ENCODE peak calls at places on chromosomes 5 and 9, in eight cellular contexts. One of them, this sample, is unnamed.

GRCh38 chr9:90331826-90332575 is 310.6 kb downstream of the DIRAS2 start:
- DNase-seq in uterus: no peak
- DNase-seq in mammary epithelial cell: no peak
- DNase-seq in WTC11: no peak
- DNase-seq in pancreas: no peak
- DNase-seq in keratinocyte: no peak
- DNase-seq in AG10803: peak; percentile 87
- DNase-seq in mesothelial cell of epicardium: no peak
- DNase-seq in this sample: no peak

GRCh38 chr5:3401635-3402034 is 194.0 kb upstream of the IRX1 start:
- DNase-seq in mesothelial cell of epicardium: no peak
- DNase-seq in AG10803: no peak
- DNase-seq in pancreas: no peak
- DNase-seq in keratinocyte: no peak
- DNase-seq in uterus: no peak
- DNase-seq in mammary epithelial cell: no peak
- DNase-seq in WTC11: no peak
- DNase-seq in this sample: no peak

GRCh38 chr5:106397700-106398099 is 1273.0 kb downstream of the EFNA5 start:
- DNase-seq in pancreas: no peak
- DNase-seq in mesothelial cell of epicardium: no peak
- DNase-seq in keratinocyte: peak; percentile 56
- DNase-seq in WTC11: no peak
- DNase-seq in uterus: no peak
- DNase-seq in AG10803: peak; percentile 91
- DNase-seq in mammary epithelial cell: peak; percentile 98
- DNase-seq in this sample: no peak

GRCh38 chr9:38641985-38642864 is 21.8 kb upstream of the ANKRD18A start:
- DNase-seq in pancreas: no peak
- DNase-seq in WTC11: peak; percentile 55
- DNase-seq in keratinocyte: no peak
- DNase-seq in uterus: no peak
- DNase-seq in mammary epithelial cell: peak; percentile 34
- DNase-seq in mesothelial cell of epicardium: no peak
- DNase-seq in AG10803: peak; percentile 13
- DNase-seq in this sample: peak; percentile 28

GRCh38 chr9:123335227-123335985 is 20.6 kb upstream of the CRB2 start:
- DNase-seq in mammary epithelial cell: peak; percentile 47
- DNase-seq in mesothelial cell of epicardium: peak; percentile 66
- DNase-seq in keratinocyte: no peak
- DNase-seq in pancreas: no peak
- DNase-seq in WTC11: no peak
- DNase-seq in uterus: no peak
- DNase-seq in AG10803: peak; percentile 86
- DNase-seq in this sample: no peak

GRCh38 chr9:113464286-113464660 is 746 bp downstream of the RGS3 start:
- DNase-seq in mammary epithelial cell: no peak
- DNase-seq in uterus: no peak
- DNase-seq in keratinocyte: no peak
- DNase-seq in pancreas: no peak
- DNase-seq in WTC11: no peak
- DNase-seq in AG10803: no peak
- DNase-seq in mesothelial cell of epicardium: no peak
- DNase-seq in this sample: no peak

GRCh38 chr5:72300590-72301339 is 19.3 kb downstream of the MRPS27 start:
- DNase-seq in mesothelial cell of epicardium: no peak
- DNase-seq in WTC11: no peak
- DNase-seq in uterus: no peak
- DNase-seq in pancreas: no peak
- DNase-seq in mammary epithelial cell: no peak
- DNase-seq in AG10803: no peak
- DNase-seq in keratinocyte: no peak
- DNase-seq in this sample: no peak

GRCh38 chr5:98679963-98680362 is 93.5 kb upstream of the RGMB start:
- DNase-seq in WTC11: no peak
- DNase-seq in AG10803: no peak
- DNase-seq in uterus: no peak
- DNase-seq in mesothelial cell of epicardium: no peak
- DNase-seq in pancreas: no peak
- DNase-seq in mammary epithelial cell: no peak
- DNase-seq in keratinocyte: no peak
- DNase-seq in this sample: no peak

GRCh38 chr9:73753171-73753570 is 601.5 kb downstream of the ANXA1 start:
- DNase-seq in uterus: no peak
- DNase-seq in AG10803: no peak
- DNase-seq in keratinocyte: no peak
- DNase-seq in mesothelial cell of epicardium: no peak
- DNase-seq in pancreas: no peak
- DNase-seq in WTC11: no peak
- DNase-seq in mammary epithelial cell: peak; percentile 42
- DNase-seq in this sample: no peak

GRCh38 chr5:109668668-109669422 is 20.9 kb upstream of the MAN2A1 start:
- DNase-seq in WTC11: no peak
- DNase-seq in uterus: no peak
- DNase-seq in AG10803: no peak
- DNase-seq in pancreas: no peak
- DNase-seq in mammary epithelial cell: no peak
- DNase-seq in mesothelial cell of epicardium: no peak
- DNase-seq in keratinocyte: no peak
- DNase-seq in this sample: no peak

GRCh38 chr9:129864991-129865647 is 29.9 kb downstream of the USP20 start:
- DNase-seq in WTC11: no peak
- DNase-seq in AG10803: no peak
- DNase-seq in uterus: no peak
- DNase-seq in pancreas: no peak
- DNase-seq in mammary epithelial cell: no peak
- DNase-seq in keratinocyte: no peak
- DNase-seq in mesothelial cell of epicardium: no peak
- DNase-seq in this sample: no peak

GRCh38 chr9:112175796-112176315 is 759 bp upstream of the SUSD1 start:
- DNase-seq in mammary epithelial cell: no peak
- DNase-seq in mesothelial cell of epicardium: no peak
- DNase-seq in AG10803: no peak
- DNase-seq in pancreas: no peak
- DNase-seq in WTC11: no peak
- DNase-seq in keratinocyte: no peak
- DNase-seq in uterus: no peak
- DNase-seq in this sample: no peak

GRCh38 chr5:162497455-162497854 is 429.9 kb downstream of the GABRG2 start:
- DNase-seq in pancreas: no peak
- DNase-seq in WTC11: no peak
- DNase-seq in keratinocyte: no peak
- DNase-seq in mammary epithelial cell: no peak
- DNase-seq in uterus: no peak
- DNase-seq in AG10803: no peak
- DNase-seq in mesothelial cell of epicardium: no peak
- DNase-seq in this sample: no peak

GRCh38 chr5:50807661-50808060 is 141.2 kb downstream of the PARP8 start:
- DNase-seq in pancreas: no peak
- DNase-seq in AG10803: no peak
- DNase-seq in mesothelial cell of epicardium: no peak
- DNase-seq in keratinocyte: peak; percentile 56
- DNase-seq in WTC11: no peak
- DNase-seq in uterus: no peak
- DNase-seq in mammary epithelial cell: peak; percentile 90
- DNase-seq in this sample: no peak

GRCh38 chr9:127777368-127777960 is 1.0 kb downstream of the SH2D3C start:
- DNase-seq in pancreas: no peak
- DNase-seq in WTC11: no peak
- DNase-seq in uterus: no peak
- DNase-seq in mammary epithelial cell: no peak
- DNase-seq in mesothelial cell of epicardium: no peak
- DNase-seq in keratinocyte: no peak
- DNase-seq in AG10803: no peak
- DNase-seq in this sample: no peak

GRCh38 chr5:132260051-132260450 is 2.6 kb downstream of the PDLIM4 start:
- DNase-seq in keratinocyte: no peak
- DNase-seq in pancreas: no peak
- DNase-seq in AG10803: no peak
- DNase-seq in mammary epithelial cell: peak; percentile 83
- DNase-seq in uterus: no peak
- DNase-seq in mesothelial cell of epicardium: no peak
- DNase-seq in WTC11: no peak
- DNase-seq in this sample: no peak

GRCh38 chr5:144972317-144972716 is 801.6 kb downstream of the KCTD16 start:
- DNase-seq in WTC11: no peak
- DNase-seq in mesothelial cell of epicardium: no peak
- DNase-seq in pancreas: no peak
- DNase-seq in mammary epithelial cell: no peak
- DNase-seq in AG10803: no peak
- DNase-seq in keratinocyte: no peak
- DNase-seq in uterus: no peak
- DNase-seq in this sample: no peak

GRCh38 chr5:72314571-72315172 is 5.4 kb downstream of the MRPS27 start:
- DNase-seq in uterus: no peak
- DNase-seq in AG10803: peak; percentile 46
- DNase-seq in mammary epithelial cell: peak; percentile 40
- DNase-seq in mesothelial cell of epicardium: no peak
- DNase-seq in keratinocyte: no peak
- DNase-seq in pancreas: no peak
- DNase-seq in WTC11: no peak
- DNase-seq in this sample: no peak

GRCh38 chr5:167993771-167994170 is 297.7 kb upstream of the WWC1 start:
- DNase-seq in AG10803: no peak
- DNase-seq in pancreas: no peak
- DNase-seq in keratinocyte: peak; percentile 41
- DNase-seq in mammary epithelial cell: peak; percentile 65
- DNase-seq in WTC11: no peak
- DNase-seq in uterus: no peak
- DNase-seq in mesothelial cell of epicardium: no peak
- DNase-seq in this sample: no peak

GRCh38 chr9:106486685-106487084 is 376.3 kb upstream of the ZNF462 start:
- DNase-seq in pancreas: no peak
- DNase-seq in AG10803: no peak
- DNase-seq in mammary epithelial cell: peak; percentile 64
- DNase-seq in WTC11: no peak
- DNase-seq in mesothelial cell of epicardium: no peak
- DNase-seq in keratinocyte: peak; percentile 42
- DNase-seq in uterus: no peak
- DNase-seq in this sample: no peak

GRCh38 chr9:17744786-17745185 is 165.9 kb downstream of the SH3GL2 start:
- DNase-seq in WTC11: peak; percentile 45
- DNase-seq in keratinocyte: no peak
- DNase-seq in mesothelial cell of epicardium: peak; percentile 45
- DNase-seq in mammary epithelial cell: peak; percentile 6
- DNase-seq in pancreas: no peak
- DNase-seq in AG10803: no peak
- DNase-seq in uterus: no peak
- DNase-seq in this sample: peak; percentile 47

GRCh38 chr9:123338710-123339665 is 17.0 kb upstream of the CRB2 start:
- DNase-seq in mammary epithelial cell: no peak
- DNase-seq in uterus: no peak
- DNase-seq in keratinocyte: no peak
- DNase-seq in pancreas: no peak
- DNase-seq in mesothelial cell of epicardium: no peak
- DNase-seq in WTC11: no peak
- DNase-seq in AG10803: no peak
- DNase-seq in this sample: no peak

GRCh38 chr5:158840193-158840592 is 259.5 kb downstream of the EBF1 start:
- DNase-seq in uterus: no peak
- DNase-seq in mesothelial cell of epicardium: no peak
- DNase-seq in pancreas: no peak
- DNase-seq in keratinocyte: no peak
- DNase-seq in mammary epithelial cell: no peak
- DNase-seq in WTC11: no peak
- DNase-seq in AG10803: peak; percentile 71
- DNase-seq in this sample: no peak

GRCh38 chr9:92035146-92035545 is 80.1 kb downstream of the SPTLC1 start:
- DNase-seq in uterus: no peak
- DNase-seq in pancreas: no peak
- DNase-seq in keratinocyte: no peak
- DNase-seq in mammary epithelial cell: no peak
- DNase-seq in AG10803: peak; percentile 76
- DNase-seq in mesothelial cell of epicardium: no peak
- DNase-seq in WTC11: no peak
- DNase-seq in this sample: no peak

GRCh38 chr5:175753536-175753890 is 95.6 kb downstream of the HRH2 start:
- DNase-seq in pancreas: no peak
- DNase-seq in uterus: no peak
- DNase-seq in WTC11: no peak
- DNase-seq in mammary epithelial cell: no peak
- DNase-seq in mesothelial cell of epicardium: no peak
- DNase-seq in keratinocyte: no peak
- DNase-seq in AG10803: no peak
- DNase-seq in this sample: no peak

GRCh38 chr9:83449981-83450380 is 88.2 kb downstream of the FRMD3 start:
- DNase-seq in mammary epithelial cell: no peak
- DNase-seq in pancreas: no peak
- DNase-seq in AG10803: no peak
- DNase-seq in uterus: no peak
- DNase-seq in mesothelial cell of epicardium: no peak
- DNase-seq in WTC11: no peak
- DNase-seq in keratinocyte: no peak
- DNase-seq in this sample: no peak
- TF ChIP-seq CTCF in mammary epithelial cell: no peak
- TF ChIP-seq CTCF in pancreas: no peak
- TF ChIP-seq CTCF in AG10803: no peak
- TF ChIP-seq CTCF in uterus: no peak
- TF ChIP-seq CTCF in mesothelial cell of epicardium: no peak
- TF ChIP-seq CTCF in WTC11: no peak
- TF ChIP-seq CTCF in keratinocyte: no peak
- TF ChIP-seq CTCF in this sample: no peak

GRCh38 chr9:99012957-99013512 is 69.3 kb downstream of the COL15A1 start:
- DNase-seq in keratinocyte: no peak
- DNase-seq in pancreas: no peak
- DNase-seq in mammary epithelial cell: no peak
- DNase-seq in mesothelial cell of epicardium: no peak
- DNase-seq in AG10803: no peak
- DNase-seq in uterus: no peak
- DNase-seq in WTC11: no peak
- DNase-seq in this sample: no peak
- TF ChIP-seq CTCF in keratinocyte: no peak
- TF ChIP-seq CTCF in pancreas: no peak
- TF ChIP-seq CTCF in mammary epithelial cell: no peak
- TF ChIP-seq CTCF in mesothelial cell of epicardium: no peak
- TF ChIP-seq CTCF in AG10803: no peak
- TF ChIP-seq CTCF in uterus: no peak
- TF ChIP-seq CTCF in WTC11: no peak
- TF ChIP-seq CTCF in this sample: no peak

GRCh38 chr5:68745459-68745858 is 348.4 kb upstream of the SLC30A5 start:
- DNase-seq in WTC11: no peak
- DNase-seq in AG10803: peak; percentile 15
- DNase-seq in uterus: no peak
- DNase-seq in pancreas: no peak
- DNase-seq in mesothelial cell of epicardium: no peak
- DNase-seq in keratinocyte: no peak
- DNase-seq in mammary epithelial cell: no peak
- DNase-seq in this sample: no peak
- TF ChIP-seq CTCF in WTC11: peak; percentile 18
- TF ChIP-seq CTCF in AG10803: peak; percentile 37
- TF ChIP-seq CTCF in uterus: no peak
- TF ChIP-seq CTCF in pancreas: no peak
- TF ChIP-seq CTCF in mesothelial cell of epicardium: no peak
- TF ChIP-seq CTCF in keratinocyte: peak; percentile 16
- TF ChIP-seq CTCF in mammary epithelial cell: peak; percentile 28
- TF ChIP-seq CTCF in this sample: no peak

DNA sequence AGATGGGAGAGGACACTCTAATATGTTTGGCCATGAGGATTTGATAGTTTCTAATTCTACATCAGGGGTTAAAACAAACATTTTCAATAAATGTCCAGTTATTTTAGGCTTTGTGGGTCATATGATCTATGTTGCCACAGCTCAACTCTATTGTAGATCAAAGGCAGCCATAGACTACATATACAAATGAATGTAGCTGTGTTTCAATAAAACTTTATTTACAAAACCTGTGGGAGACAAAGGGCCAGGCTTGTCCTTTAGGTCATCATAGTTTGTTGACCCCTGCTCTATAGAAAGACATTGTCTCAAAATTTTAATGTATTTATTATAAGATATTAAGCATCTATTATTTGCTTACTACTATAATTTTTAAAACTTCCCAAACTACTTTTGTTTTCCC is 325.4 kb upstream of the MEF2C start:
- DNase-seq in pancreas: no peak
- DNase-seq in mammary epithelial cell: no peak
- DNase-seq in WTC11: no peak
- DNase-seq in uterus: no peak
- DNase-seq in AG10803: no peak
- DNase-seq in mesothelial cell of epicardium: no peak
- DNase-seq in keratinocyte: no peak
- DNase-seq in this sample: no peak
- TF ChIP-seq CTCF in pancreas: no peak
- TF ChIP-seq CTCF in mammary epithelial cell: no peak
- TF ChIP-seq CTCF in WTC11: no peak
- TF ChIP-seq CTCF in uterus: no peak
- TF ChIP-seq CTCF in AG10803: no peak
- TF ChIP-seq CTCF in mesothelial cell of epicardium: no peak
- TF ChIP-seq CTCF in keratinocyte: no peak
- TF ChIP-seq CTCF in this sample: no peak

This sample was measured in endothelial cell.